ENCODE peak calls at places on chromosome 9, in six cellular contexts. N, K, Q, G, U and E are unnamed samples. For H3K4me1 and H3K36me3, the result is how much of the 10 kb centered on the place peaks cover.

GRCh38 chr9:98040212-98040611 is 16.3 kb upstream of the NANS start:
- DNase-seq in N (no peak), U (no peak), K (no peak), G (no peak), Q (no peak), E (no peak)

GRCh38 chr9:27625751-27626628 is 52.7 kb upstream of the C9orf72 start:
- DNase-seq in U (no peak), Q (no peak), G (no peak), N (no peak), K (no peak), E (no peak)

GRCh38 chr9:89796606-89797005 is 191.8 kb downstream of the GADD45G start:
- DNase-seq in Q (no peak), K (no peak), N (no peak), U (no peak), G (no peak), E (no peak)

GRCh38 chr9:135563039-135563476 is 1.5 kb downstream of the PAEP start:
- DNase-seq in U (no peak), G (no peak), K (no peak), Q (no peak), N (no peak), E (peak)

GRCh38 chr9:36781532-36781931 is 208.8 kb downstream of the MELK start:
- DNase-seq in U (no peak), Q (peak), N (no peak), K (no peak), G (peak), E (no peak)

GRCh38 chr9:14322211-14323082 is 8.5 kb upstream of the NFIB start:
- DNase-seq in G (peak), U (peak), Q (peak), N (peak), K (peak), E (peak)

GRCh38 chr9:129291041-129291501 is 113.0 kb upstream of the IER5L start:
- DNase-seq in K (no peak), Q (no peak), G (no peak), U (no peak), N (no peak), E (no peak)

GRCh38 chr9:120327322-120327721 is 252.6 kb downstream of the CDK5RAP2 start:
- DNase-seq in U (peak), N (no peak), Q (no peak), G (no peak), K (no peak), E (no peak)

GRCh38 chr9:19989213-19989612 is 200.4 kb upstream of the SLC24A2 start:
- DNase-seq in U (no peak), K (no peak), N (no peak), Q (no peak), G (no peak), E (no peak)

GRCh38 chr9:132043708-132044107 is 36.0 kb downstream of the MED27 start:
- DNase-seq in G (no peak), U (no peak), Q (no peak), N (no peak), K (no peak), E (no peak)

GRCh38 chr9:101510344-101510940 is 23.2 kb upstream of the RNF20 start:
- DNase-seq in Q (no peak), K (no peak), N (no peak), U (no peak), G (no peak), E (no peak)

GRCh38 chr9:132857601-132858342 is 20.3 kb downstream of the AK8 start:
- DNase-seq in N (no peak), Q (no peak), K (no peak), G (no peak), U (no peak), E (no peak)

GRCh38 chr9:109033941-109034700 is 20.8 kb upstream of the CTNNAL1 start:
- DNase-seq in Q (no peak), U (no peak), K (no peak), N (no peak), G (no peak), E (no peak)

GRCh38 chr9:114387678-114388431 is at the start of gene AKNA:
- DNase-seq in Q (peak), N (peak), K (peak), U (peak), G (no peak), E (peak)

GRCh38 chr9:107750741-107751521 is 261.4 kb upstream of the KLF4 start:
- DNase-seq in U (peak), K (peak), Q (peak), G (peak), N (peak), E (peak)

GRCh38 chr9:121483049-121483448 is 16.6 kb downstream of the GGTA1 start:
- DNase-seq in N (no peak), G (peak), K (no peak), Q (no peak), U (no peak), E (no peak)

GRCh38 chr9:16205455-16205854 is 652.6 kb downstream of the CCDC171 start:
- DNase-seq in Q (no peak), U (no peak), G (no peak), K (no peak), N (no peak), E (no peak)

GRCh38 chr9:36872641-36873040 is 161.4 kb downstream of the PAX5 start:
- DNase-seq in U (no peak), K (no peak), Q (no peak), N (no peak), G (no peak), E (peak)

GRCh38 chr9:89522979-89523305 is 25.0 kb upstream of the SEMA4D start:
- DNase-seq in U (no peak), N (no peak), Q (no peak), G (no peak), K (no peak), E (no peak)

GRCh38 chr9:111610149-111610548 is 10.7 kb upstream of the PTGR1 start:
- DNase-seq in G (no peak), U (no peak), K (no peak), N (no peak), Q (no peak), E (no peak)

GRCh38 chr9:78245401-78245800 is 9.5 kb downstream of the CEP78 start:
- DNase-seq in N (no peak), U (no peak), K (no peak), Q (no peak), G (no peak), E (no peak)

GRCh38 chr9:69893057-69893456 is 72.4 kb downstream of the CFAP95 start:
- DNase-seq in Q (no peak), N (no peak), G (no peak), U (no peak), K (no peak), E (no peak)

GRCh38 chr9:278651-279050 is 64.0 kb downstream of the DOCK8 start:
- DNase-seq in K (no peak), N (no peak), G (no peak), Q (no peak), U (no peak), E (no peak)

GRCh38 chr9:92990461-92990860 is 43.1 kb downstream of the FGD3 start:
- DNase-seq in N (no peak), G (no peak), U (no peak), K (no peak), Q (no peak), E (no peak)

GRCh38 chr9:92988215-92988731 is 41.0 kb downstream of the FGD3 start:
- DNase-seq in U (no peak), N (no peak), K (no peak), G (peak), Q (no peak), E (no peak)

GRCh38 chr9:92989561-92989960 is 42.2 kb downstream of the FGD3 start:
- DNase-seq in Q (no peak), G (no peak), N (no peak), K (no peak), U (no peak), E (no peak)

DNA sequence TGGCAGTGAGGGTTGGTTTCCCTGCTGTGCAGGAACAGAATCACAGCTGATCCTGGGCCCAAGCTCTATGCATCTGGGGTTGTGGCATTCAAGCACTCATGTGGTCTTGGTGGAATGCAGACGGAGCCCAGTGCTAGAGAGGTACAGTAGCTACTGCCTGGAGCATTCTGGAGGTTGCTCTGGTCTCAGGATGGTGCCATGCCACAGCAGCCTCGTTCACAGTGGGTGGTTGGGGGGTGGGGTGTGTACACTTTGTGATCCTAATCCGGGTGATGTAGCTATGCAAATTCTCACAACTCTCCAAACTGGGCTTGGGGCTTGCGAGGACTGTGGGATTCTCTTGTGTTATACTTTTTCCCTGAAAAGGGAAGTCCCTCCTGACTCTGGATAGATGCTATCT is 45.2 kb downstream of the FGD3 start:
- DNase-seq in N (no peak), U (peak), G (no peak), Q (no peak), K (no peak), E (no peak)
- H3K4me1 ChIP-seq in N (under half), U (under half), G (under half), Q (under half), K (under half), E (under half)

GRCh38 chr9:33294670-33295432 is 4.5 kb downstream of the NFX1 start:
- DNase-seq in G (no peak), Q (no peak), U (no peak), K (no peak), N (no peak), E (no peak)
- H3K36me3 ChIP-seq in G (under half), Q (under half), U (under half), K (under half), N (under half), E (under half)

GRCh38 chr9:124768778-124769350 is 2.2 kb downstream of the NR6A1 start:
- DNase-seq in K (no peak), N (no peak), Q (peak), U (no peak), G (no peak), E (no peak)

GRCh38 chr9:124768275-124768674 is 2.8 kb downstream of the NR6A1 start:
- DNase-seq in G (no peak), U (no peak), Q (no peak), K (no peak), N (no peak), E (no peak)

GRCh38 chr9:124766815-124767554 is 4.1 kb downstream of the NR6A1 start:
- DNase-seq in Q (no peak), U (no peak), N (no peak), G (no peak), K (no peak), E (no peak)

GRCh38 chr9:124766326-124766725 is 4.8 kb downstream of the NR6A1 start:
- DNase-seq in G (no peak), Q (no peak), K (no peak), N (no peak), U (no peak), E (no peak)

GRCh38 chr9:124767830-124768229 is 3.3 kb downstream of the NR6A1 start:
- DNase-seq in G (no peak), U (no peak), Q (no peak), N (no peak), K (no peak), E (no peak)
- H3K4me1 ChIP-seq in G (under half), U (under half), Q (under half), N (under half), K (under half), E (under half)

GRCh38 chr9:136725612-136726011 is 13.2 kb downstream of the DIPK1B start:
- DNase-seq in U (no peak), K (no peak), G (no peak), Q (peak), N (no peak), E (no peak)
- H3K36me3 ChIP-seq in U (under half), K (under half), G (under half), Q (under half), N (under half), E (under half)